ENCODE peak calls at places on chromosomes 3 and 15, in four cellular contexts. One of them, this sample, is unnamed.

GRCh38 chr3:14775011-14775410 is 43.8 kb upstream of the FGD5 start:
- DNase-seq in T-helper 9 cell: no peak
- DNase-seq in AG10803: no peak
- DNase-seq in Daoy: no peak
- DNase-seq in this sample: peak; percentile 43

GRCh38 chr3:40339871-40340270 is 30.4 kb downstream of the EIF1B start:
- DNase-seq in AG10803: no peak
- DNase-seq in T-helper 9 cell: no peak
- DNase-seq in Daoy: no peak
- DNase-seq in this sample: no peak

GRCh38 chr3:179149239-179149887 is 1.2 kb downstream of the PIK3CA start:
- DNase-seq in Daoy: peak; percentile 30
- DNase-seq in AG10803: peak; percentile 31
- DNase-seq in T-helper 9 cell: peak; percentile 40
- DNase-seq in this sample: peak; percentile 31

GRCh38 chr15:61764981-61765380 is 295.3 kb downstream of the VPS13C start:
- DNase-seq in Daoy: no peak
- DNase-seq in T-helper 9 cell: no peak
- DNase-seq in AG10803: no peak
- DNase-seq in this sample: no peak

GRCh38 chr3:138180375-138181029 is 5.8 kb upstream of the DBR1 start:
- DNase-seq in T-helper 9 cell: peak; percentile 10
- DNase-seq in Daoy: peak; percentile 29
- DNase-seq in AG10803: peak; percentile 26
- DNase-seq in this sample: no peak

GRCh38 chr3:46882377-46883015 is 5.0 kb downstream of the PTH1R start:
- DNase-seq in T-helper 9 cell: no peak
- DNase-seq in Daoy: peak; percentile 33
- DNase-seq in AG10803: no peak
- DNase-seq in this sample: no peak

GRCh38 chr3:124780356-124780755 is 50.1 kb downstream of the UMPS start:
- DNase-seq in AG10803: peak; percentile 96
- DNase-seq in T-helper 9 cell: no peak
- DNase-seq in Daoy: peak; percentile 76
- DNase-seq in this sample: peak; percentile 85

GRCh38 chr15:81049835-81050234 is 49.1 kb downstream of the TLNRD1 start:
- DNase-seq in T-helper 9 cell: no peak
- DNase-seq in Daoy: no peak
- DNase-seq in AG10803: no peak
- DNase-seq in this sample: peak; percentile 60

GRCh38 chr3:132205609-132206008 is 111.6 kb upstream of the ACP3 start:
- DNase-seq in T-helper 9 cell: no peak
- DNase-seq in AG10803: no peak
- DNase-seq in Daoy: no peak
- DNase-seq in this sample: no peak

GRCh38 chr3:38829404-38829803 is 13.4 kb upstream of the SCN10A start:
- DNase-seq in AG10803: peak; percentile 79
- DNase-seq in Daoy: peak; percentile 84
- DNase-seq in T-helper 9 cell: no peak
- DNase-seq in this sample: peak; percentile 83

GRCh38 chr15:74541494-74542191 is 623 bp downstream of the ARID3B start:
- DNase-seq in Daoy: peak; percentile 76
- DNase-seq in AG10803: peak; percentile 44
- DNase-seq in T-helper 9 cell: peak; percentile 39
- DNase-seq in this sample: peak; percentile 87

GRCh38 chr15:48076454-48076853 is 44.3 kb upstream of the SLC24A5 start:
- DNase-seq in Daoy: peak; percentile 29
- DNase-seq in AG10803: no peak
- DNase-seq in T-helper 9 cell: no peak
- DNase-seq in this sample: no peak

GRCh38 chr3:41974223-41974622 is 12.3 kb upstream of the ULK4 start:
- DNase-seq in Daoy: no peak
- DNase-seq in AG10803: peak; percentile 30
- DNase-seq in T-helper 9 cell: no peak
- DNase-seq in this sample: no peak

GRCh38 chr3:25573386-25574171 is 91.1 kb downstream of the TOP2B start:
- DNase-seq in Daoy: no peak
- DNase-seq in T-helper 9 cell: no peak
- DNase-seq in AG10803: peak; percentile 69
- DNase-seq in this sample: no peak

GRCh38 chr3:124569761-124570160 is 160.5 kb upstream of the UMPS start:
- DNase-seq in AG10803: no peak
- DNase-seq in Daoy: no peak
- DNase-seq in T-helper 9 cell: no peak
- DNase-seq in this sample: no peak

GRCh38 chr15:40345867-40346578 is 4.8 kb upstream of the PHGR1 start:
- DNase-seq in Daoy: no peak
- DNase-seq in AG10803: no peak
- DNase-seq in T-helper 9 cell: no peak
- DNase-seq in this sample: no peak

GRCh38 chr15:32910839-32911238 is 193.0 kb downstream of the GREM1 start:
- DNase-seq in T-helper 9 cell: no peak
- DNase-seq in AG10803: no peak
- DNase-seq in Daoy: no peak
- DNase-seq in this sample: no peak

GRCh38 chr3:171867976-171868375 is 24.8 kb downstream of the TMEM212 start:
- DNase-seq in T-helper 9 cell: no peak
- DNase-seq in AG10803: no peak
- DNase-seq in Daoy: no peak
- DNase-seq in this sample: no peak

GRCh38 chr3:116112686-116113085 is 332.6 kb downstream of the LSAMP start:
- DNase-seq in T-helper 9 cell: no peak
- DNase-seq in Daoy: no peak
- DNase-seq in AG10803: peak; percentile 65
- DNase-seq in this sample: no peak

GRCh38 chr15:25251700-25252390 is 187.0 kb downstream of the UBE3A start:
- DNase-seq in Daoy: no peak
- DNase-seq in AG10803: no peak
- DNase-seq in T-helper 9 cell: no peak
- DNase-seq in this sample: peak; percentile 23

GRCh38 chr15:51585953-51586352 is 36.6 kb downstream of the DMXL2 start:
- DNase-seq in AG10803: no peak
- DNase-seq in T-helper 9 cell: no peak
- DNase-seq in Daoy: no peak
- DNase-seq in this sample: no peak